ENCODE peak calls at places on chromosomes 2 and 18, in nine cellular contexts. W is ovary; F is CD8-positive, alpha-beta memory T cell; U is activated T-cell treated with anti-CD3 and anti-CD28 coated beads, Interleukin-2, amount 50 U/mL, for 72 hours; V is myocyte; J is hepatocyte; T is SW 1271; P is GM20000; Q is mesothelial cell of epicardium. D is an unnamed sample.

GRCh38 chr18:12995952-12996477 is 4.9 kb downstream of the CEP192 start:
- DNase-seq in P (peak; percentile 41), F (no peak), U (no peak), Q (no peak), J (no peak), T (no peak), W (no peak), V (no peak), D (no peak)

GRCh38 chr2:19769513-19769912 is 132.3 kb downstream of the TTC32 start:
- DNase-seq in F (no peak), V (no peak), U (no peak), Q (no peak), J (no peak), P (no peak), W (no peak), T (no peak), D (no peak)

GRCh38 chr18:51135795-51136194 is 61.7 kb downstream of the MEX3C start:
- DNase-seq in W (no peak), V (no peak), U (no peak), F (no peak), P (no peak), T (no peak), J (no peak), Q (no peak), D (no peak)

GRCh38 chr2:45008296-45009129 is 739 bp downstream of the SIX2 start:
- DNase-seq in T (no peak), U (peak; percentile 31), V (peak; percentile 65), W (no peak), P (no peak), J (peak; percentile 25), Q (no peak), F (no peak), D (no peak)

GRCh38 chr2:204022550-204022949 is 86.0 kb downstream of the ICOS start:
- DNase-seq in W (no peak), P (no peak), U (peak; percentile 55), F (no peak), Q (no peak), T (no peak), V (no peak), J (no peak), D (no peak)

GRCh38 chr2:10264506-10265327 is 38.0 kb upstream of the HPCAL1 start:
- DNase-seq in Q (no peak), P (no peak), F (peak; percentile 34), T (no peak), U (no peak), W (no peak), V (no peak), J (no peak), D (no peak)

GRCh38 chr2:18156421-18156820 is 278.0 kb downstream of the KCNS3 start:
- DNase-seq in W (no peak), Q (no peak), T (no peak), U (no peak), P (no peak), J (no peak), V (no peak), F (no peak), D (no peak)

GRCh38 chr2:65204461-65205230 is 23.0 kb upstream of the ACTR2 start:
- DNase-seq in U (peak; percentile 9), F (peak; percentile 62), J (no peak), W (no peak), V (peak; percentile 44), P (no peak), T (no peak), Q (no peak), D (peak; percentile 52)

GRCh38 chr18:13823707-13824395 is at the start of gene MC5R:
- DNase-seq in Q (peak; percentile 88), P (peak; percentile 93), V (peak; percentile 57), T (no peak), W (peak; percentile 36), F (peak; percentile 74), U (peak; percentile 85), J (peak; percentile 83), D (peak; percentile 60)

GRCh38 chr18:6576706-6577375 is 152.7 kb upstream of the ARHGAP28 start:
- DNase-seq in V (no peak), J (no peak), W (no peak), U (no peak), P (no peak), Q (no peak), T (no peak), F (no peak), D (no peak)

GRCh38 chr18:22424564-22424963 is 6.8 kb upstream of the CTAGE1 start:
- DNase-seq in W (no peak), J (no peak), T (no peak), Q (no peak), V (no peak), P (no peak), U (no peak), F (no peak), D (no peak)